ENCODE peak calls at places on chromosomes 4 and X, in nine cellular contexts. V is GM23248, I is PC-3, L is MM.1S, B is GM23338, M is HCT116, W is neural progenitor cell, C is SK-N-SH, Y is hepatocyte. J is an unnamed sample.

GRCh38 chrX:30875957-30876356 is 13.1 kb downstream of the TAB3 start:
- DNase-seq in Y (no peak), L (no peak), B (no peak), W (no peak), I (peak; percentile 82), C (no peak), V (peak; percentile 81), M (no peak), J (no peak)

GRCh38 chr4:77905651-77906263 is 43.1 kb downstream of the MRPL1 start:
- DNase-seq in W (no peak), I (no peak), Y (no peak), M (no peak), B (no peak), C (peak; percentile 1), L (no peak), V (no peak), J (no peak)

GRCh38 chr4:15320116-15320515 is 107.7 kb upstream of the C1QTNF7 start:
- DNase-seq in B (peak; percentile 28), M (no peak), L (no peak), I (peak; percentile 6), Y (no peak), V (no peak), W (no peak), C (no peak), J (no peak)

GRCh38 chrX:100649550-100650356 is 5.8 kb downstream of the SRPX2 start:
- DNase-seq in C (no peak), I (peak; percentile 87), L (no peak), V (peak; percentile 90), B (no peak), M (no peak), Y (peak; percentile 81), W (peak; percentile 51), J (no peak)

GRCh38 chr4:185201983-185202962 is 1.5 kb downstream of the CFAP97 start:
- DNase-seq in W (peak; percentile 32), I (no peak), B (peak; percentile 51), Y (no peak), M (no peak), C (peak; percentile 76), V (peak; percentile 30), L (no peak), J (peak; percentile 31)

GRCh38 chr4:151459380-151459779 is 50.4 kb downstream of the FHIP1A start:
- DNase-seq in W (no peak), C (no peak), I (peak; percentile 54), L (no peak), V (no peak), M (no peak), Y (no peak), B (no peak), J (no peak)

GRCh38 chrX:40340116-40340515 is 240.7 kb upstream of the ATP6AP2 start:
- DNase-seq in W (no peak), I (no peak), V (no peak), Y (no peak), L (no peak), M (no peak), C (no peak), B (no peak), J (no peak)

GRCh38 chr4:135243960-135244561 is 1042.5 kb upstream of the PABPC4L start:
- DNase-seq in M (no peak), Y (peak; percentile 4), V (no peak), L (no peak), W (no peak), C (no peak), B (no peak), I (no peak), J (no peak)

GRCh38 chrX:130083107-130083490 is 27.2 kb downstream of the ELF4 start:
- DNase-seq in Y (no peak), B (peak; percentile 34), I (no peak), W (peak; percentile 14), V (no peak), M (no peak), C (no peak), L (no peak), J (no peak)

GRCh38 chr4:2936773-2937145 is 26.4 kb downstream of the NOP14 start:
- DNase-seq in V (peak; percentile 93), L (no peak), C (no peak), Y (peak; percentile 42), I (peak; percentile 80), M (no peak), B (no peak), W (no peak), J (peak; percentile 27)

GRCh38 chr4:54586343-54586953 is 71.3 kb upstream of the KIT start:
- DNase-seq in V (peak; percentile 84), Y (peak; percentile 76), L (no peak), M (no peak), I (peak; percentile 79), C (no peak), B (no peak), W (no peak), J (no peak)

GRCh38 chrX:153909024-153909979 is 4.8 kb downstream of the AVPR2 start:
- DNase-seq in C (peak; percentile 71), L (no peak), Y (no peak), I (no peak), V (no peak), B (peak; percentile 49), M (no peak), W (peak; percentile 66), J (no peak)

GRCh38 chr4:153265311-153266047 is 61.2 kb downstream of the TRIM2 start:
- DNase-seq in I (no peak), W (no peak), L (no peak), C (no peak), V (no peak), Y (no peak), M (no peak), B (no peak), J (no peak)

GRCh38 chr4:40211224-40212185 is 14.7 kb downstream of the RHOH start:
- DNase-seq in Y (no peak), M (no peak), I (no peak), C (no peak), V (no peak), W (no peak), B (no peak), L (no peak), J (no peak)

GRCh38 chr4:40212674-40213504 is 16.1 kb downstream of the RHOH start:
- DNase-seq in B (no peak), C (no peak), I (no peak), M (no peak), Y (no peak), L (no peak), V (peak; percentile 58), W (no peak), J (no peak)

GRCh38 chr4:40214661-40215418 is 18.0 kb downstream of the RHOH start:
- DNase-seq in C (no peak), Y (no peak), V (no peak), I (no peak), M (no peak), B (no peak), W (no peak), L (no peak), J (no peak)

GRCh38 chr4:40216622-40217366 is 20.0 kb downstream of the RHOH start:
- DNase-seq in V (no peak), L (no peak), C (no peak), I (no peak), M (no peak), Y (no peak), B (no peak), W (no peak), J (no peak)

DNA sequence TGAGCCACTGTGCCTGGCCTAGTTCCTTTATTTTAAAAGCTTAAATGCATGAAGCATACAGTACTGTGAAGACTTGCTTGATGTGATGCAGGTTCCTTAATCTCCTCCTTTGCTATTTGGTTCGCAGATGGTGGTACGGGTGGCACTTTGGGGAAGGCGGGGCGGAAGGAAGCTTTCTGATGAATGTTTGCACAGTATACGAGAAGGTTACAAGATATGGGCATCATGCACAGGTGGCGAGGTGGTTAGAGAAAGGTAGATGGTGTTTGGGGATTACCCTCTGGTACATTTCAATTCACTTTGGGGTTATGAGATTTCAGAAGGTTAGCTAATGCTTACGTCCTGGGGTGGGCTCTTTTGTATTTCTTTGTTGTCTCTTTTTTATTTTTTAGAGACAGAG is 17.2 kb downstream of the RHOH start:
- DNase-seq in L (no peak), C (no peak), W (no peak), B (no peak), V (no peak), I (no peak), Y (no peak), M (no peak), J (no peak)
- H4K20me1 ChIP-seq in L (peaks cover 89% of the 10 kb centered on the region), C (no peaks in the 10 kb centered on the region), W (no peaks in the 10 kb centered on the region), B (no peaks in the 10 kb centered on the region), V (no peaks in the 10 kb centered on the region), I (no peaks in the 10 kb centered on the region), Y (no peaks in the 10 kb centered on the region), M (no peaks in the 10 kb centered on the region), J (peaks cover 11% of the 10 kb centered on the region)

GRCh38 chrX:155766321-155766720 is 114.8 kb upstream of the VAMP7 start:
- DNase-seq in V (peak; percentile 3), W (no peak), Y (no peak), C (no peak), I (no peak), B (no peak), L (no peak), M (no peak), J (no peak)

GRCh38 chrX:155768036-155768769 is 112.9 kb upstream of the VAMP7 start:
- DNase-seq in B (no peak), I (no peak), V (peak; percentile 59), W (no peak), M (no peak), L (no peak), C (peak; percentile 14), Y (no peak), J (no peak)

GRCh38 chrX:155767101-155767878 is 113.9 kb upstream of the VAMP7 start:
- DNase-seq in V (peak; percentile 68), B (peak; percentile 87), Y (peak; percentile 79), M (peak; percentile 71), C (peak; percentile 25), L (peak; percentile 36), W (peak; percentile 76), I (peak; percentile 51), J (no peak)
- H3K4me3 ChIP-seq in V (peak overlapping the region; percentile 85), B (peak overlapping the region; percentile 64), Y (peak overlapping the region; percentile 35), M (peak overlapping the region; percentile 64), C (peak overlapping the region; percentile 47), L (peak overlapping the region; percentile 59), W (peak overlapping the region; percentile 55), I (peak overlapping the region; percentile 59), J (no peak overlapping the region)

DNA sequence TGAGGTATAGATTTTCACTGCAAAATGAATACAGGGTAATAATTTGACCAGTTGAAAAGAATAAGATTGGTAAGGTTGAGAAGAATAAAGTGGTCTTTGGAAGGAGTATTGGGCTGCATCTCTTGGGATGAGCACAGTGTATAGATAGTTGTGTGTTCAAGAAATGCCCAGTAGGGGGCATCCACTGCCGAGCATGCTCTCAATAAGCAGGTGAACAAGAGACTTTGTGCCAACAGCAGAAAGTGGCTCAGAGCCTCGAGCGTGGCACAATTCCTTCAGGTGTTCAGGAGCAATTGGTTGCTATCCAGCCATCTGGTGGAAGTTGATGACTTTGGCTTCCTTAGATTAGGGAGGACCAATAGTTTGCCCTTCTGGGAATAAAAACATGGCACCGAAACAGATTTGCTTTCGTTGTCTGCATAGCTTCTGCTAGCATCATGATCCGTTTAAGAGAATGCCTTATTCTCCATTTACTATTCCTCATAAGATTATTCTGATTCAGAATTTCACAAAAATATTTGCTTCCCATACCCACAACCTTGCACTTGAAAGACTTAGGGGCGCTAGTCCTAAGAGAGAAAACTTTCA is 258.1 kb upstream of the NEIL3 start:
- DNase-seq in C (peak; percentile 10), M (peak; percentile 44), Y (peak; percentile 56), B (peak; percentile 88), V (peak; percentile 36), L (peak; percentile 69), I (peak; percentile 63), W (peak; percentile 80), J (peak; percentile 51)
- TF ChIP-seq EZH2phosphoT487 in C (no peak), M (no peak), Y (no peak), B (no peak), V (no peak), L (no peak), I (no peak), W (no peak), J (no peak)

GRCh38 chrX:47172971-47173792 is 20.4 kb upstream of the UBA1 start:
- DNase-seq in B (no peak), C (no peak), M (no peak), Y (no peak), L (no peak), I (no peak), W (no peak), V (no peak), J (no peak)
- H4K20me1 ChIP-seq in B (no peaks in the 10 kb centered on the region), C (no peaks in the 10 kb centered on the region), M (no peaks in the 10 kb centered on the region), Y (no peaks in the 10 kb centered on the region), L (no peaks in the 10 kb centered on the region), I (no peaks in the 10 kb centered on the region), W (no peaks in the 10 kb centered on the region), V (no peaks in the 10 kb centered on the region), J (no peaks in the 10 kb centered on the region)

J was measured in OCI-LY7.